ENCODE peak calls at places on chromosome 22, in seven cellular contexts. E is hypothalamus, M is HEK293T, X is EH, U is right atrium auricular region, D is PC-3, C is T-helper 1 cell. G is an unnamed sample.

GRCh38 chr22:39418696-39419095 is 19.1 kb downstream of the TAB1 start:
- DNase-seq in E (no peak), M (no peak), X (no peak), U (no peak), D (no peak), C (no peak), G (no peak)

GRCh38 chr22:30325724-30326703 is 727 bp downstream of the TBC1D10A start:
- DNase-seq in E (no peak), M (peak; percentile 66), X (peak; percentile 43), U (no peak), D (no peak), C (no peak), G (peak; percentile 14)

GRCh38 chr22:45742866-45743450 is 71.3 kb downstream of the ATXN10 start:
- DNase-seq in E (no peak), M (no peak), X (peak; percentile 80), U (no peak), D (peak; percentile 78), C (no peak), G (no peak)

GRCh38 chr22:26053737-26054316 is 115.4 kb upstream of the SEZ6L start:
- DNase-seq in E (no peak), M (no peak), X (no peak), U (no peak), D (no peak), C (no peak), G (no peak)

GRCh38 chr22:27752771-27753170 is 48.8 kb downstream of the MN1 start:
- DNase-seq in E (no peak), M (no peak), X (peak; percentile 33), U (peak; percentile 74), D (peak; percentile 39), C (no peak), G (no peak)

GRCh38 chr22:31332010-31332409 is 14.1 kb downstream of the PATZ1 start:
- DNase-seq in E (no peak), M (no peak), X (no peak), U (no peak), D (no peak), C (no peak), G (no peak)

GRCh38 chr22:44585559-44586121 is 87.6 kb upstream of the RTL6 start:
- DNase-seq in E (no peak), M (no peak), X (no peak), U (no peak), D (no peak), C (peak; percentile 8), G (no peak)

GRCh38 chr22:25228822-25229221 is 9.4 kb downstream of the CRYBB2 start:
- DNase-seq in E (no peak), M (no peak), X (no peak), U (no peak), D (no peak), C (no peak), G (no peak)

GRCh38 chr22:28442951-28443876 is 236.4 kb downstream of the TTC28 start:
- DNase-seq in E (no peak), M (peak; percentile 71), X (peak; percentile 80), U (peak; percentile 79), D (no peak), C (no peak), G (peak; percentile 45)

GRCh38 chr22:46293591-46294260 is 2.9 kb upstream of the GTSE1 start:
- DNase-seq in E (no peak), M (no peak), X (peak; percentile 73), U (no peak), D (no peak), C (no peak), G (no peak)

GRCh38 chr22:47600791-47601400 is 838.4 kb downstream of the TBC1D22A start:
- DNase-seq in E (no peak), M (no peak), X (no peak), U (no peak), D (no peak), C (no peak), G (no peak)

GRCh38 chr22:17781319-17782031 is 7.2 kb upstream of the BID start:
- DNase-seq in E (no peak), M (no peak), X (peak; percentile 80), U (no peak), D (peak; percentile 25), C (peak; percentile 31), G (no peak)

GRCh38 chr22:41674941-41675340 is 13.7 kb downstream of the SNU13 start:
- DNase-seq in E (no peak), M (no peak), X (no peak), U (no peak), D (no peak), C (no peak), G (no peak)

GRCh38 chr22:39364646-39365405 is 15.0 kb downstream of the SYNGR1 start:
- DNase-seq in E (no peak), M (no peak), X (peak; percentile 79), U (no peak), D (no peak), C (no peak), G (no peak)

GRCh38 chr22:47616396-47617020 is 854.1 kb downstream of the TBC1D22A start:
- DNase-seq in E (no peak), M (no peak), X (no peak), U (no peak), D (no peak), C (no peak), G (no peak)

GRCh38 chr22:46579751-46580449 is 40.3 kb upstream of the GRAMD4 start:
- DNase-seq in E (no peak), M (no peak), X (no peak), U (no peak), D (no peak), C (no peak), G (no peak)

GRCh38 chr22:32802291-32802826 is 854 bp downstream of the TIMP3 start:
- DNase-seq in E (no peak), M (no peak), X (peak; percentile 45), U (no peak), D (no peak), C (no peak), G (no peak)

GRCh38 chr22:38026130-38027111 is 30.8 kb upstream of the PICK1 start:
- DNase-seq in E (no peak), M (no peak), X (no peak), U (no peak), D (no peak), C (no peak), G (no peak)

GRCh38 chr22:43821606-43822425 is 9.7 kb upstream of the EFCAB6 start:
- DNase-seq in E (no peak), M (no peak), X (no peak), U (peak; percentile 43), D (no peak), C (no peak), G (no peak)

GRCh38 chr22:38467904-38468760 is at the start of gene KDELR3:
- DNase-seq in E (no peak), M (peak; percentile 84), X (peak; percentile 83), U (no peak), D (peak; percentile 62), C (no peak), G (peak; percentile 71)

GRCh38 chr22:41524809-41525449 is 19.3 kb downstream of the POLR3H start:
- DNase-seq in E (no peak), M (no peak), X (no peak), U (no peak), D (no peak), C (peak; percentile 44), G (no peak)

GRCh38 chr22:39133871-39134270 is 18.6 kb downstream of the CBX7 start:
- DNase-seq in E (no peak), M (no peak), X (no peak), U (no peak), D (no peak), C (no peak), G (no peak)

GRCh38 chr22:21055880-21056319 is 10.2 kb downstream of the LRRC74B start:
- DNase-seq in E (no peak), M (no peak), X (peak; percentile 19), U (no peak), D (no peak), C (no peak), G (no peak)

GRCh38 chr22:27124336-27125023 is 467.1 kb downstream of the MIAT start:
- DNase-seq in E (no peak), M (no peak), X (no peak), U (no peak), D (no peak), C (no peak), G (no peak)

GRCh38 chr22:25082096-25082495 is 117.6 kb upstream of the CRYBB3 start:
- DNase-seq in E (no peak), M (no peak), X (no peak), U (no peak), D (no peak), C (no peak), G (no peak)

GRCh38 chr22:47587861-47588582 is 825.6 kb downstream of the TBC1D22A start:
- DNase-seq in E (no peak), M (no peak), X (no peak), U (no peak), D (no peak), C (no peak), G (no peak)

GRCh38 chr22:25448435-25449051 is 115.9 kb upstream of the GRK3 start:
- DNase-seq in E (no peak), M (peak; percentile 46), X (peak; percentile 58), U (no peak), D (peak; percentile 3), C (no peak), G (peak; percentile 15)

GRCh38 chr22:36160499-36160942 is at the start of gene APOL3:
- DNase-seq in E (no peak), M (no peak), X (peak; percentile 66), U (peak; percentile 90), D (peak; percentile 29), C (peak; percentile 25), G (no peak)

GRCh38 chr22:37331034-37331428 is 48.7 kb downstream of the CYTH4 start:
- DNase-seq in E (no peak), M (no peak), X (peak; percentile 56), U (no peak), D (peak; percentile 64), C (no peak), G (no peak)

GRCh38 chr22:44363214-44363979 is 50.6 kb upstream of the SHISAL1 start:
- DNase-seq in E (no peak), M (no peak), X (peak; percentile 97), U (peak; percentile 98), D (peak; percentile 93), C (no peak), G (no peak)

GRCh38 chr22:23072035-23072910 is 2.0 kb downstream of the GNAZ start:
- DNase-seq in E (no peak), M (no peak), X (peak; percentile 93), U (no peak), D (no peak), C (no peak), G (no peak)

GRCh38 chr22:17787159-17788022 is 13.1 kb upstream of the BID start:
- DNase-seq in E (no peak), M (no peak), X (no peak), U (no peak), D (no peak), C (no peak), G (no peak)

GRCh38 chr22:28969401-28970168 is 86.2 kb downstream of the ZNRF3 start:
- DNase-seq in E (no peak), M (no peak), X (no peak), U (no peak), D (no peak), C (no peak), G (peak; percentile 15)

GRCh38 chr22:38290347-38290746 is 17.5 kb upstream of the TMEM184B start:
- DNase-seq in E (no peak), M (no peak), X (no peak), U (no peak), D (no peak), C (no peak), G (no peak)

GRCh38 chr22:43789452-43789851 is 22.7 kb downstream of the EFCAB6 start:
- DNase-seq in E (no peak), M (no peak), X (peak; percentile 89), U (peak; percentile 67), D (peak; percentile 70), C (no peak), G (no peak)